ENCODE peak calls at places on chromosome 11, in nine cellular contexts. H is nucleus accumbens; U is WTC11; A is putamen; R is head of caudate nucleus; T is neural crest cell; O is NT2/D1; F is NCI-H1105; B is activated naive CD8-positive, alpha-beta T cell treated with anti-CD3 and anti-CD28 coated beads for 36 hours. P is an unnamed sample.

GRCh38 chr11:128058580-128059208 is 528.7 kb downstream of the ETS1 start:
- DNase-seq in H (no peak), U (no peak), A (no peak), R (no peak), T (no peak), O (no peak), F (no peak), B (no peak), P (no peak)

GRCh38 chr11:29019960-29020683 is 911.9 kb downstream of the METTL15 start:
- DNase-seq in H (no peak), U (peak; percentile 19), A (no peak), R (no peak), T (peak; percentile 2), O (no peak), F (no peak), B (no peak), P (no peak)

GRCh38 chr11:123421589-123421988 is 8.5 kb upstream of the GRAMD1B start:
- DNase-seq in H (no peak), U (no peak), A (no peak), R (no peak), T (no peak), O (no peak), F (no peak), B (no peak), P (no peak)

GRCh38 chr11:30474151-30474954 is 111.8 kb downstream of the MPPED2 start:
- DNase-seq in H (no peak), U (no peak), A (no peak), R (no peak), T (no peak), O (no peak), F (no peak), B (no peak), P (no peak)

GRCh38 chr11:131841925-131842635 is 471.7 kb downstream of the NTM start:
- DNase-seq in H (no peak), U (no peak), A (no peak), R (no peak), T (no peak), O (no peak), F (no peak), B (no peak), P (no peak)

GRCh38 chr11:10302744-10303557 is 1.9 kb upstream of the ADM start:
- DNase-seq in H (peak; percentile 41), U (peak; percentile 62), A (no peak), R (peak; percentile 72), T (peak; percentile 37), O (no peak), F (peak; percentile 58), B (peak; percentile 66), P (peak; percentile 78)

GRCh38 chr11:77174559-77174958 is 46.5 kb downstream of the MYO7A start:
- DNase-seq in H (no peak), U (no peak), A (no peak), R (no peak), T (no peak), O (no peak), F (peak; percentile 58), B (no peak), P (peak; percentile 83)

GRCh38 chr11:6022954-6023353 is 7.6 kb downstream of the OR56A1 start:
- DNase-seq in H (no peak), U (no peak), A (peak; percentile 9), R (no peak), T (no peak), O (peak; percentile 66), F (peak; percentile 19), B (no peak), P (peak; percentile 2)

GRCh38 chr11:74464746-74465145 is 2.6 kb downstream of the KCNE3 start:
- DNase-seq in H (no peak), U (no peak), A (no peak), R (no peak), T (no peak), O (no peak), F (no peak), B (no peak), P (no peak)

GRCh38 chr11:75986966-75987365 is 172.0 kb downstream of the UVRAG start:
- DNase-seq in H (no peak), U (no peak), A (no peak), R (no peak), T (no peak), O (no peak), F (no peak), B (no peak), P (no peak)

GRCh38 chr11:7353100-7353499 is 101.4 kb downstream of the SYT9 start:
- DNase-seq in H (no peak), U (peak; percentile 41), A (no peak), R (no peak), T (peak; percentile 3), O (peak; percentile 56), F (no peak), B (peak; percentile 4), P (peak; percentile 7)

GRCh38 chr11:75024068-75024449 is 35.3 kb downstream of the NEU3 start:
- DNase-seq in H (no peak), U (no peak), A (peak; percentile 55), R (peak; percentile 56), T (no peak), O (no peak), F (no peak), B (no peak), P (no peak)

GRCh38 chr11:12815150-12815523 is 140.9 kb downstream of the TEAD1 start:
- DNase-seq in H (no peak), U (no peak), A (no peak), R (no peak), T (no peak), O (no peak), F (no peak), B (no peak), P (no peak)

GRCh38 chr11:76691655-76692054 is 21.1 kb upstream of the LRRC32 start:
- DNase-seq in H (no peak), U (no peak), A (no peak), R (no peak), T (no peak), O (no peak), F (no peak), B (no peak), P (no peak)

P was measured in NCI-H1417.